ENCODE peak calls at places on chromosomes 7 and 10, in six cellular contexts. H is H1, K is GM23338, G is breast epithelium, B is spleen, S is stomach. U is an unnamed sample.

GRCh38 chr7:128025380-128025779 is 5.9 kb downstream of the LRRC4 start:
- DNase-seq in H (no peak), K (no peak), G (no peak), B (no peak), S (no peak), U (no peak)

GRCh38 chr7:138752568-138753518 is 45.0 kb upstream of the TMEM213 start:
- DNase-seq in H (no peak), K (peak), G (peak), B (peak), S (peak), U (no peak)

GRCh38 chr10:16884485-16884884 is 67.3 kb upstream of the RSU1 start:
- DNase-seq in H (no peak), K (no peak), G (no peak), B (no peak), S (no peak), U (no peak)

GRCh38 chr7:48158404-48158803 is 12.9 kb upstream of the ABCA13 start:
- DNase-seq in H (no peak), K (no peak), G (no peak), B (no peak), S (no peak), U (no peak)

GRCh38 chr10:66622050-66622449 is 303.8 kb upstream of the LRRTM3 start:
- DNase-seq in H (no peak), K (no peak), G (no peak), B (no peak), S (no peak), U (no peak)

GRCh38 chr7:43700646-43701501 is 28.4 kb downstream of the COA1 start:
- DNase-seq in H (no peak), K (peak), G (no peak), B (no peak), S (no peak), U (no peak)

GRCh38 chr7:69769826-69770225 is 171.6 kb downstream of the AUTS2 start:
- DNase-seq in H (no peak), K (no peak), G (no peak), B (no peak), S (no peak), U (no peak)

GRCh38 chr10:5184987-5185386 is at the start of gene AKR1C8:
- DNase-seq in H (no peak), K (no peak), G (no peak), B (no peak), S (no peak), U (no peak)

GRCh38 chr10:122543676-122544075 is 16.9 kb upstream of the DMBT1 start:
- DNase-seq in H (no peak), K (no peak), G (no peak), B (no peak), S (no peak), U (no peak)

GRCh38 chr7:67105382-67105781 is 108.7 kb downstream of the TYW1 start:
- DNase-seq in H (no peak), K (no peak), G (no peak), B (no peak), S (no peak), U (no peak)

GRCh38 chr7:7718461-7718860 is at the start of gene RPA3:
- DNase-seq in H (no peak), K (no peak), G (no peak), B (no peak), S (no peak), U (no peak)

GRCh38 chr7:133436014-133436428 is 183.1 kb downstream of the EXOC4 start:
- DNase-seq in H (no peak), K (no peak), G (no peak), B (no peak), S (no peak), U (no peak)

GRCh38 chr10:36802523-36803153 is 322.8 kb upstream of the ANKRD30A start:
- DNase-seq in H (no peak), K (no peak), G (no peak), B (no peak), S (no peak), U (no peak)

GRCh38 chr10:80154626-80154977 is 22.1 kb downstream of the PLAC9 start:
- DNase-seq in H (no peak), K (no peak), G (no peak), B (peak), S (no peak), U (no peak)

GRCh38 chr7:2934984-2935740 is 91.1 kb upstream of the GNA12 start:
- DNase-seq in H (no peak), K (no peak), G (no peak), B (peak), S (no peak), U (no peak)

GRCh38 chr7:64997927-64998391 is 7.1 kb upstream of the ZNF117 start:
- DNase-seq in H (no peak), K (peak), G (peak), B (no peak), S (peak), U (no peak)

GRCh38 chr7:121138262-121138933 is 149.9 kb downstream of the CPED1 start:
- DNase-seq in H (no peak), K (peak), G (no peak), B (no peak), S (no peak), U (no peak)

GRCh38 chr7:101507791-101508252 is 121.3 kb downstream of the MYL10 start:
- DNase-seq in H (no peak), K (peak), G (no peak), B (no peak), S (no peak), U (peak)

GRCh38 chr7:107659666-107660065 is 962 bp upstream of the SLC26A4 start:
- DNase-seq in H (no peak), K (no peak), G (no peak), B (no peak), S (no peak), U (no peak)

GRCh38 chr7:47371733-47372368 is 210.1 kb downstream of the TNS3 start:
- DNase-seq in H (no peak), K (peak), G (peak), B (peak), S (peak), U (no peak)

GRCh38 chr7:74037609-74038008 is 9.6 kb downstream of the ELN start:
- DNase-seq in H (no peak), K (no peak), G (no peak), B (no peak), S (no peak), U (no peak)

GRCh38 chr10:80465839-80466590 is 11.9 kb downstream of the TSPAN14 start:
- DNase-seq in H (no peak), K (no peak), G (no peak), B (peak), S (no peak), U (no peak)

GRCh38 chr10:101663097-101663496 is 31.9 kb downstream of the FBXW4 start:
- DNase-seq in H (no peak), K (no peak), G (no peak), B (no peak), S (no peak), U (no peak)

GRCh38 chr7:128405345-128406146 is 4.2 kb downstream of the IMPDH1 start:
- DNase-seq in H (no peak), K (peak), G (no peak), B (peak), S (peak), U (peak)

GRCh38 chr7:95609277-95609971 is 13.1 kb upstream of the PDK4 start:
- DNase-seq in H (no peak), K (no peak), G (peak), B (no peak), S (peak), U (no peak)

GRCh38 chr7:106056513-106057203 is 55.5 kb downstream of the SYPL1 start:
- DNase-seq in H (no peak), K (peak), G (peak), B (peak), S (peak), U (peak)

GRCh38 chr7:20776214-20776875 is 10.3 kb downstream of the SP8 start:
- DNase-seq in H (no peak), K (peak), G (no peak), B (no peak), S (no peak), U (no peak)
- H3K4me3 ChIP-seq in H (peak), K (peak), G (no peak), B (no peak), S (no peak), U (no peak)

DNA sequence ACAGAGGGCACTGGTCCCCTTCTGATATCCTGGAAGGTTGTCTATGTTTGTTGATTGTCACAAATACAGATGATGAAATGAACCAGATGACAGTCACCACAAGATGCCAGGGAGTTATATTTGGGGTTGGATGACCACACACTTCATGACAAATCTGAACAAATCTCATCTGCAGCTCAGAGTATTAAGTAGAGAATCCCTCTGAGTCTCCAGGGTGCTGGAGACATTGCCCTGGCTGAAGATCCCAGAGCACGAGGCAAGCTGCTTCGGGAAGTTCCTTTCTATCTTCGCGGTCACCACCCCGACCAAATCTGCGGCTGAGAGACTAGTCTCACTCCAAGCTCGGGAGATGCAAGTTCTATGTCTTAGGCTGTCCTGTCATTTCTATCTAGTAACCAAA is 9.0 kb downstream of the DENND2A start:
- DNase-seq in H (no peak), K (no peak), G (no peak), B (no peak), S (no peak), U (no peak)
- TF ChIP-seq POLR2AphosphoS5 in H (no peak), K (no peak), G (no peak), B (peak), S (no peak), U (no peak)

DNA sequence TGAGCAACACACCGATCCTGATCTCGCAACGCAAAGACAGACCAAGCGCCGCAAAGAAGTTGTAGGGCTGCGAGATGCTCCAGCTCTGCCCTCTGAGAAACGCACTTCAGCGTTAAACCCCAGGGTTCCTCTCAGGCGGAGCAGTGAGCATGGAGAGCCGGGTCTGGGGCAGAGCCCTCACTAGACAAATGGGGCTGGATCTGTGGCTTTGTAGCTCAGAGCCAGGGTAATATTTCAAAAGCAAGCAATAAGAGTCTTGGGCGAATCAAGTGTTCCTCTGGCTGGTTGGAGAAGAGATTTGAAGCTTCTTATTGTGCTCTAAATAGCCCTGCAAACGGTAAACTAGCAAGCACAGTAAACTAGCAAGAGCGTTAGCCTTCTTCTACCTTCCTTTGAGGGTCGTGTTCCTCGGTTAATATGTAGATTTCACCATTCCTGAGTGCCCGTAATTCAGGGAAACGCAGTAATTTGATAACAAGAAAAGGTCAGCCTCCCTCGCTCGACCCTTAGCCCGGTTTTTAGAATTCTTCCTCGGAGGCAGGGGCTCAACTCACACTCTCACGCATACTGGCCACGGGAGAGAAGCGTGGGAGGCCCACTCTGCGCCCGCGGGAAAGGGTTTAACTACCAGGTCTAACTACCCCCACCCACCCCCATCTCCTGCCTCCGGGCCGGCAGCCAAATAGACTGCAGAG is 6.7 kb downstream of the SKAP2 start:
- DNase-seq in H (no peak), K (peak), G (peak), B (peak), S (no peak), U (no peak)
- H3K4me3 ChIP-seq in H (peak), K (peak), G (peak), B (peak), S (peak), U (no peak)

DNA sequence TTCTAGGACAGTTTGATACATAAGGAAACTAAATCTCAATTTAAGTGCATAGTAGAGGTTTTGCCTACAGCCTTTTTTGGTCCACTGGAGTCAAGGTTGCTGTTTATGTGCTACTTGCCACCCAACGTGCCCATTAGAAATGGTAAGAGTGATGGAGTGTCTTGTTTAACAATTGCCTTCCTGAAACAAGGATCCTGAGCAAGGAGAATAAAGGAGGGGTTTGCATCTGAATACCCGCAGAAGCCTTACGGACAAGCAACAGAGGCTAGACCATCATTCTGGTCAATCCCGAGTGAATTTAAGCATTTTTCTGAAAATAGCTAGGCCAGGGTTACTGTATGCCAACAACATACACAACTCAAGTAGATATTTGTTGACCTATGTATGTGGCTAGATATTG is 63.6 kb downstream of the MARCHF5 start:
- DNase-seq in H (no peak), K (peak), G (no peak), B (no peak), S (no peak), U (no peak)
- TF ChIP-seq POLR2AphosphoS5 in H (no peak), K (no peak), G (no peak), B (no peak), S (no peak), U (no peak)

DNA sequence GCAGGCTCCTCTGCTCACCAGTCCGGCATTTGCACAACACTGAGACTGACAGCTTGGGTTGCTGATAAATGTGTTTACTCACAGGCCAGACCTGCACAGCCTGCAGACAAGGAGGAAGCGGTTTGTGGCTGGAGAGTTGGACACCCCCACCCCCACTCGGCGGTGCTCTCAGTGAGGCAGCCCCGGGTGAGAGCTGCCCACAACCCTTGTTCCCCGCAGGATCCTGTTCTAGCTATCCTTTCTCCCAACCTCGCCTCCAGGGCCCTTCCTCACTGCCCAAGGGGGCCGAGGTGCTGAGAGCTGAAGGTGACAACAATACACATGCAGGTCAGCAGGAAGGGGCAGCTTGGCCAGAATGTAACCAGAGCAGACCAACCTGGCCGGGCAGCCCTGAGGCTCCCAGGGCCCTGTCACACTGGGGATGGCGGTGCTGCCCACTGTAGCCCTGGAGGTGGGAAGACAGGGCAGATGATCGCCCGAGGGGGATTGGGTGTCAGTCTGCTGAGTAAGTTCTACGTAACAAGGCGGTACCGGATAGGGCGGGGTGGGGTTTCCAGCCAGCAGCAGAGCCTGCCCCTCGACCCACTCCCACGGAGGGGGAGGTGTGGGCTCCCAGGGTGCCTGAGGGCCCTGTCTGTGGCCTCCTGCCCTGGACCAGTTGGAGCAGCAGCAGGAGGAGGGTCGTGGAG is 2.1 kb upstream of the ADAM8 start:
- DNase-seq in H (no peak), K (no peak), G (peak), B (peak), S (peak), U (peak)
- H3K4me3 ChIP-seq in H (no peak), K (no peak), G (no peak), B (peak), S (no peak), U (no peak)

DNA sequence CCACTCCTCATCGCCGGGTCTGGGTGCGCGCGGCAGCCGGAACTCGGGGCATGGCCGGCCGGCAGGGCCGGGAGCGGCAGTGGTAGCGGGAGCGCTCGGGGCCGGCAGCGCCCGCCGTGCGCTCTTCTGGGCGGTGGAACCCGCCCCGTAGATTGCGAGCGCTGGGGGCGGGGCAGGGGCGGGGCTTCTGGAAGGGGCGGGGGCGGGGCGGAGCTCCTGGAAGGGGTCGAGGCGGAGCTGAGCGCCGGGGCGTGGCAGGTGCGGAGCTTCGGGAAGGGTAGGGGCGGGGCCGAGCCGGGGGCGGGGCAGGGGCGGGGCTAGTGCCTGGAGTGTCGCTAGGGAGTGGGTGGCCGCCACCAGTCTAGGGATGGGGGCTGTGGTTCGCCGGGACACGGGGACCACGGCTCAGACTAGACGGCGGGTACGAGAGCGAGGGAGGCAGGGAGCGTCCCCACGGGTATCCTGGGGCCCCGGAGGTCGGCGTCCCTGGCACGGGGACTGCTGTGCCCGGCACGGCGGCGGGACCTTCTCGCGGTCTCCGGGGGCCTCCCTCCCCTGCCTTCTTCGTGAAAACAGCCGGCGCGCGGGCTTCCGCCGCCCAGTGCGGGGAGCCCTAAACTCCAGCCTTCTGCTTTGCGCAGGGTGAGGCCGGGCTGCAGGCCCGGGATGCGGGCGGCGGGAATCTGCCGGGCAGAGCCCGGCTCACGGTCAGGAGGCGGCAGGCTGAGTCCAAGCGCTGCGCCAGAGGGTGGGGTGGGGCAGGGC is at the start of gene STK32C:
- DNase-seq in H (peak), K (peak), G (peak), B (peak), S (peak), U (peak)
- TF ChIP-seq POLR2AphosphoS5 in H (no peak), K (peak), G (no peak), B (peak), S (no peak), U (no peak)

GRCh38 chr10:19833508-19833824 is 17.2 kb downstream of the PLXDC2 start:
- DNase-seq in H (no peak), K (no peak), G (no peak), B (no peak), S (no peak), U (no peak)

GRCh38 chr10:19835952-19836351 is 19.7 kb downstream of the PLXDC2 start:
- DNase-seq in H (no peak), K (no peak), G (no peak), B (no peak), S (no peak), U (no peak)

GRCh38 chr10:19828278-19829049 is 12.2 kb downstream of the PLXDC2 start:
- DNase-seq in H (no peak), K (peak), G (no peak), B (no peak), S (no peak), U (no peak)

DNA sequence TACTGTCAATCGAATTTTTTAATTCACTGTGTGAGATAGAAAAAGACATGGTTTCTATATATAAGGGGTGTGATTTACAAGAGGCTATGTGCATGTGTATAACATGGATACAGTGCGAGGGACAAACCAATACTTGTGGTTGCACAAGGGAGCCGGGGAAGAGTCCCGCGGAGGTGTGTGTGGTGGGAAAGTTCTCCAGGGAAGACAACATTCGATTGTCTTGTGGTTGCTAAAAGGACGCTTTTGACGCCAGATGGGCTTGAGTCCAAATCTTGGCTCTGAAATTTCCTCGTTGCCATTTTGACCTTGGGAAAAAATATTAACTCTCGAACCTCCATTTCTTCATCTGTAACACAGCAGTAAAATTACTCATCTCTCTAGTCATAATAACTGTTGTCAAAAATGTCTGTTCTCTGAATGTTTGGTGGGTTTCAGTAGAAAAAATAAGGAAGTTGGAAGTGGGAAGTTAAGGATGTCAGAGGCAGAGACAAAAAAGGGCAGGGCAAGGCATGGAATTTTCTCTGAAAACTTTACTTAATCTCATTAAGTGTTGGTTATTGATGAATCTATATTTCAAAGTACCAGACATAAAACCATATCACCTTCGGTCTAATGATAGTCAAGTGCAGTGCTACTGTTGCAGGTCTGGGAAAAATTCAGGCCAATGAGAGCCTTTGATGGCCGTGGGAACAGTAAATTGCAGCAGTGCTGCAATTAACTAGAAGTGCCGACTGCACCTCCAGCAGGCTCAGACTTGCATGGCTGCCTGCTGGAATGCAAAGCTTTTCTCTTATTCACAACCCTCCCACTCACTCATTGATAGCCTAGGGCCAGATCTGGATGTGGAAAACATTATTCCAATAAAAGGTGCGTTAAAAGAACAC is 16.6 kb downstream of the PLXDC2 start:
- DNase-seq in H (no peak), K (peak), G (peak), B (no peak), S (no peak), U (no peak)
- H3K4me3 ChIP-seq in H (no peak), K (no peak), G (peak), B (no peak), S (no peak), U (no peak)

U was measured in HL-60.